ENCODE peak calls at places on chromosomes 11 and 22, in five cellular contexts. One of them, this sample, is unnamed.

GRCh38 chr11:128814856-128815705 is 52.0 kb downstream of the KCNJ1 start:
- DNase-seq in T-helper 2 cell: no peak
- DNase-seq in pulmonary artery endothelial cell: no peak
- DNase-seq in DMS79 treated with DMSO at 0.1 percent for 48 hours: no peak
- DNase-seq in activated CD4-positive, alpha-beta T cell treated with anti-CD3 and anti-CD28 coated beads for 24 hours: no peak
- DNase-seq in this sample: no peak

GRCh38 chr11:67160045-67160444 is 41.0 kb downstream of the KDM2A start:
- DNase-seq in DMS79 treated with DMSO at 0.1 percent for 48 hours: no peak
- DNase-seq in activated CD4-positive, alpha-beta T cell treated with anti-CD3 and anti-CD28 coated beads for 24 hours: no peak
- DNase-seq in pulmonary artery endothelial cell: no peak
- DNase-seq in T-helper 2 cell: no peak
- DNase-seq in this sample: no peak

GRCh38 chr11:32437406-32438345 is 2.3 kb upstream of the WT1 start:
- DNase-seq in T-helper 2 cell: no peak
- DNase-seq in activated CD4-positive, alpha-beta T cell treated with anti-CD3 and anti-CD28 coated beads for 24 hours: no peak
- DNase-seq in pulmonary artery endothelial cell: no peak
- DNase-seq in DMS79 treated with DMSO at 0.1 percent for 48 hours: no peak
- DNase-seq in this sample: no peak

GRCh38 chr22:44658371-44658953 is 43.5 kb upstream of the PRR5 start:
- DNase-seq in activated CD4-positive, alpha-beta T cell treated with anti-CD3 and anti-CD28 coated beads for 24 hours: no peak
- DNase-seq in T-helper 2 cell: no peak
- DNase-seq in DMS79 treated with DMSO at 0.1 percent for 48 hours: no peak
- DNase-seq in pulmonary artery endothelial cell: no peak
- DNase-seq in this sample: no peak

GRCh38 chr22:42841444-42841843 is 15.6 kb downstream of the ARFGAP3 start:
- DNase-seq in DMS79 treated with DMSO at 0.1 percent for 48 hours: no peak
- DNase-seq in T-helper 2 cell: no peak
- DNase-seq in activated CD4-positive, alpha-beta T cell treated with anti-CD3 and anti-CD28 coated beads for 24 hours: no peak
- DNase-seq in pulmonary artery endothelial cell: no peak
- DNase-seq in this sample: no peak

GRCh38 chr11:66317766-66318575 is 1.1 kb upstream of the CD248 start:
- DNase-seq in T-helper 2 cell: no peak
- DNase-seq in activated CD4-positive, alpha-beta T cell treated with anti-CD3 and anti-CD28 coated beads for 24 hours: no peak
- DNase-seq in DMS79 treated with DMSO at 0.1 percent for 48 hours: no peak
- DNase-seq in pulmonary artery endothelial cell: no peak
- DNase-seq in this sample: no peak

GRCh38 chr11:12403995-12404345 is 26.6 kb downstream of the PARVA start:
- DNase-seq in activated CD4-positive, alpha-beta T cell treated with anti-CD3 and anti-CD28 coated beads for 24 hours: no peak
- DNase-seq in pulmonary artery endothelial cell: no peak
- DNase-seq in T-helper 2 cell: no peak
- DNase-seq in DMS79 treated with DMSO at 0.1 percent for 48 hours: no peak
- DNase-seq in this sample: no peak

GRCh38 chr22:37991738-37992442 is 7.5 kb upstream of the SOX10 start:
- DNase-seq in activated CD4-positive, alpha-beta T cell treated with anti-CD3 and anti-CD28 coated beads for 24 hours: no peak
- DNase-seq in pulmonary artery endothelial cell: no peak
- DNase-seq in T-helper 2 cell: no peak
- DNase-seq in DMS79 treated with DMSO at 0.1 percent for 48 hours: no peak
- DNase-seq in this sample: no peak

GRCh38 chr11:726278-726915 is 20.4 kb downstream of the EPS8L2 start:
- DNase-seq in activated CD4-positive, alpha-beta T cell treated with anti-CD3 and anti-CD28 coated beads for 24 hours: no peak
- DNase-seq in pulmonary artery endothelial cell: no peak
- DNase-seq in T-helper 2 cell: no peak
- DNase-seq in DMS79 treated with DMSO at 0.1 percent for 48 hours: peak
- DNase-seq in this sample: no peak

GRCh38 chr11:130781906-130782305 is 134.4 kb downstream of the SNX19 start:
- DNase-seq in T-helper 2 cell: no peak
- DNase-seq in activated CD4-positive, alpha-beta T cell treated with anti-CD3 and anti-CD28 coated beads for 24 hours: no peak
- DNase-seq in pulmonary artery endothelial cell: no peak
- DNase-seq in DMS79 treated with DMSO at 0.1 percent for 48 hours: no peak
- DNase-seq in this sample: no peak

GRCh38 chr22:35509451-35509850 is 31.2 kb upstream of the RASD2 start:
- DNase-seq in activated CD4-positive, alpha-beta T cell treated with anti-CD3 and anti-CD28 coated beads for 24 hours: no peak
- DNase-seq in T-helper 2 cell: no peak
- DNase-seq in DMS79 treated with DMSO at 0.1 percent for 48 hours: no peak
- DNase-seq in pulmonary artery endothelial cell: no peak
- DNase-seq in this sample: no peak

GRCh38 chr11:35083181-35084061 is 55.5 kb upstream of the CD44 start:
- DNase-seq in DMS79 treated with DMSO at 0.1 percent for 48 hours: peak
- DNase-seq in pulmonary artery endothelial cell: no peak
- DNase-seq in activated CD4-positive, alpha-beta T cell treated with anti-CD3 and anti-CD28 coated beads for 24 hours: peak
- DNase-seq in T-helper 2 cell: no peak
- DNase-seq in this sample: no peak

GRCh38 chr22:20799449-20799848 is 25.5 kb downstream of the SERPIND1 start:
- DNase-seq in DMS79 treated with DMSO at 0.1 percent for 48 hours: no peak
- DNase-seq in activated CD4-positive, alpha-beta T cell treated with anti-CD3 and anti-CD28 coated beads for 24 hours: no peak
- DNase-seq in pulmonary artery endothelial cell: no peak
- DNase-seq in T-helper 2 cell: no peak
- DNase-seq in this sample: no peak

GRCh38 chr11:116257871-116258270 is 514.9 kb downstream of the BUD13 start:
- DNase-seq in pulmonary artery endothelial cell: no peak
- DNase-seq in activated CD4-positive, alpha-beta T cell treated with anti-CD3 and anti-CD28 coated beads for 24 hours: no peak
- DNase-seq in DMS79 treated with DMSO at 0.1 percent for 48 hours: no peak
- DNase-seq in T-helper 2 cell: no peak
- DNase-seq in this sample: no peak

GRCh38 chr11:128026596-128026995 is 560.8 kb downstream of the ETS1 start:
- DNase-seq in activated CD4-positive, alpha-beta T cell treated with anti-CD3 and anti-CD28 coated beads for 24 hours: no peak
- DNase-seq in DMS79 treated with DMSO at 0.1 percent for 48 hours: no peak
- DNase-seq in pulmonary artery endothelial cell: peak
- DNase-seq in T-helper 2 cell: no peak
- DNase-seq in this sample: no peak

GRCh38 chr22:42560781-42561180 is 7.0 kb downstream of the SERHL2 start:
- DNase-seq in DMS79 treated with DMSO at 0.1 percent for 48 hours: peak
- DNase-seq in T-helper 2 cell: no peak
- DNase-seq in activated CD4-positive, alpha-beta T cell treated with anti-CD3 and anti-CD28 coated beads for 24 hours: no peak
- DNase-seq in pulmonary artery endothelial cell: no peak
- DNase-seq in this sample: no peak

GRCh38 chr11:10323793-10324170 is 18.9 kb downstream of the ADM start:
- DNase-seq in pulmonary artery endothelial cell: no peak
- DNase-seq in DMS79 treated with DMSO at 0.1 percent for 48 hours: no peak
- DNase-seq in activated CD4-positive, alpha-beta T cell treated with anti-CD3 and anti-CD28 coated beads for 24 hours: no peak
- DNase-seq in T-helper 2 cell: no peak
- DNase-seq in this sample: no peak

GRCh38 chr11:104573431-104573830 is 324.8 kb downstream of the CASP12 start:
- DNase-seq in pulmonary artery endothelial cell: no peak
- DNase-seq in activated CD4-positive, alpha-beta T cell treated with anti-CD3 and anti-CD28 coated beads for 24 hours: no peak
- DNase-seq in T-helper 2 cell: no peak
- DNase-seq in DMS79 treated with DMSO at 0.1 percent for 48 hours: no peak
- DNase-seq in this sample: no peak

GRCh38 chr11:2739531-2740274 is 39.9 kb upstream of the KCNQ1OT1 start:
- DNase-seq in DMS79 treated with DMSO at 0.1 percent for 48 hours: no peak
- DNase-seq in activated CD4-positive, alpha-beta T cell treated with anti-CD3 and anti-CD28 coated beads for 24 hours: no peak
- DNase-seq in T-helper 2 cell: no peak
- DNase-seq in pulmonary artery endothelial cell: no peak
- DNase-seq in this sample: no peak

GRCh38 chr11:33553486-33553885 is 147.1 kb downstream of the C11orf91 start:
- DNase-seq in DMS79 treated with DMSO at 0.1 percent for 48 hours: no peak
- DNase-seq in pulmonary artery endothelial cell: no peak
- DNase-seq in activated CD4-positive, alpha-beta T cell treated with anti-CD3 and anti-CD28 coated beads for 24 hours: no peak
- DNase-seq in T-helper 2 cell: no peak
- DNase-seq in this sample: no peak

GRCh38 chr11:128195057-128195751 is 392.2 kb downstream of the ETS1 start:
- DNase-seq in DMS79 treated with DMSO at 0.1 percent for 48 hours: no peak
- DNase-seq in T-helper 2 cell: no peak
- DNase-seq in activated CD4-positive, alpha-beta T cell treated with anti-CD3 and anti-CD28 coated beads for 24 hours: no peak
- DNase-seq in pulmonary artery endothelial cell: peak
- DNase-seq in this sample: no peak

GRCh38 chr11:133937015-133937414 is 19.8 kb downstream of the IGSF9B start:
- DNase-seq in activated CD4-positive, alpha-beta T cell treated with anti-CD3 and anti-CD28 coated beads for 24 hours: no peak
- DNase-seq in DMS79 treated with DMSO at 0.1 percent for 48 hours: no peak
- DNase-seq in T-helper 2 cell: no peak
- DNase-seq in pulmonary artery endothelial cell: no peak
- DNase-seq in this sample: no peak

GRCh38 chr22:45276507-45276906 is 8.2 kb upstream of the UPK3A start:
- DNase-seq in T-helper 2 cell: no peak
- DNase-seq in activated CD4-positive, alpha-beta T cell treated with anti-CD3 and anti-CD28 coated beads for 24 hours: no peak
- DNase-seq in DMS79 treated with DMSO at 0.1 percent for 48 hours: no peak
- DNase-seq in pulmonary artery endothelial cell: no peak
- DNase-seq in this sample: no peak

GRCh38 chr11:117597083-117597482 is 199.9 kb downstream of the DSCAML1 start:
- DNase-seq in pulmonary artery endothelial cell: no peak
- DNase-seq in DMS79 treated with DMSO at 0.1 percent for 48 hours: no peak
- DNase-seq in activated CD4-positive, alpha-beta T cell treated with anti-CD3 and anti-CD28 coated beads for 24 hours: peak
- DNase-seq in T-helper 2 cell: no peak
- DNase-seq in this sample: no peak

GRCh38 chr11:85027346-85027745 is 599.8 kb downstream of the DLG2 start:
- DNase-seq in activated CD4-positive, alpha-beta T cell treated with anti-CD3 and anti-CD28 coated beads for 24 hours: no peak
- DNase-seq in DMS79 treated with DMSO at 0.1 percent for 48 hours: no peak
- DNase-seq in T-helper 2 cell: no peak
- DNase-seq in pulmonary artery endothelial cell: no peak
- DNase-seq in this sample: no peak

GRCh38 chr11:134685981-134686380 is 273.9 kb upstream of the B3GAT1 start:
- DNase-seq in pulmonary artery endothelial cell: no peak
- DNase-seq in activated CD4-positive, alpha-beta T cell treated with anti-CD3 and anti-CD28 coated beads for 24 hours: no peak
- DNase-seq in T-helper 2 cell: no peak
- DNase-seq in DMS79 treated with DMSO at 0.1 percent for 48 hours: no peak
- DNase-seq in this sample: no peak

GRCh38 chr22:46069518-46070214 is 80.7 kb upstream of the PPARA start:
- DNase-seq in pulmonary artery endothelial cell: peak
- DNase-seq in DMS79 treated with DMSO at 0.1 percent for 48 hours: peak
- DNase-seq in activated CD4-positive, alpha-beta T cell treated with anti-CD3 and anti-CD28 coated beads for 24 hours: no peak
- DNase-seq in T-helper 2 cell: no peak
- DNase-seq in this sample: no peak